ENCODE peak calls at places on chromosomes 13 and 19, in five cellular contexts. H, B, V, C and I are unnamed samples.

GRCh38 chr13:85616275-85616674 is 182.9 kb downstream of the SLITRK6 start:
- DNase-seq in V (no peak), H (no peak), B (no peak), C (no peak), I (peak; percentile 21)

GRCh38 chr13:60620611-60621395 is 223.8 kb downstream of the TDRD3 start:
- DNase-seq in C (no peak), B (no peak), V (no peak), H (no peak), I (no peak)

GRCh38 chr13:90360785-90361184 is 986.7 kb upstream of the MIR17HG start:
- DNase-seq in H (no peak), C (no peak), B (no peak), V (no peak), I (no peak)

GRCh38 chr19:33774751-33775150 is 21.9 kb upstream of the KCTD15 start:
- DNase-seq in B (no peak), V (no peak), C (no peak), H (no peak), I (no peak)

GRCh38 chr19:11963566-11964355 is 1.1 kb upstream of the ZNF763 start:
- DNase-seq in H (peak; percentile 87), C (peak; percentile 42), B (peak; percentile 93), V (peak; percentile 38), I (peak; percentile 21)

GRCh38 chr19:3983936-3984583 is 1.2 kb downstream of the EEF2 start:
- DNase-seq in C (no peak), H (no peak), V (no peak), B (no peak), I (peak; percentile 39)

GRCh38 chr19:53992815-53993214 is 1.4 kb downstream of the CACNG6 start:
- DNase-seq in C (no peak), B (no peak), V (no peak), H (no peak), I (no peak)

GRCh38 chr13:36815069-36815468 is 4.0 kb upstream of the RFXAP start:
- DNase-seq in H (no peak), B (no peak), C (no peak), V (no peak), I (no peak)

GRCh38 chr13:44107357-44108121 is 227.8 kb downstream of the LACC1 start:
- DNase-seq in C (no peak), V (no peak), H (no peak), B (no peak), I (peak; percentile 38)

GRCh38 chr19:55703790-55704215 is 28.8 kb downstream of the EPN1 start:
- DNase-seq in V (peak; percentile 28), C (peak; percentile 67), H (no peak), B (peak; percentile 79), I (no peak)

GRCh38 chr13:66922444-66922843 is 307.7 kb downstream of the PCDH9 start:
- DNase-seq in B (no peak), V (no peak), C (no peak), H (no peak), I (no peak)

GRCh38 chr19:10193666-10194499 is 870 bp downstream of the DNMT1 start:
- DNase-seq in V (no peak), H (no peak), B (no peak), C (peak; percentile 61), I (peak; percentile 63)

GRCh38 chr13:22194106-22194810 is 523.4 kb downstream of the FGF9 start:
- DNase-seq in B (no peak), V (no peak), H (no peak), C (no peak), I (no peak)

GRCh38 chr19:18317998-18318800 is 4.7 kb downstream of the LSM4 start:
- DNase-seq in C (no peak), V (no peak), H (no peak), B (no peak), I (no peak)

GRCh38 chr13:70568571-70568970 is 460.3 kb upstream of the KLHL1 start:
- DNase-seq in H (peak; percentile 52), C (peak; percentile 2), V (no peak), B (no peak), I (peak; percentile 11)

GRCh38 chr13:26227396-26227971 is 5.4 kb upstream of the RNF6 start:
- DNase-seq in B (no peak), C (no peak), H (no peak), V (no peak), I (no peak)

GRCh38 chr13:25727250-25727649 is 324.6 kb downstream of the SHISA2 start:
- DNase-seq in V (no peak), B (no peak), H (no peak), C (no peak), I (no peak)

GRCh38 chr13:38045278-38046048 is 175.9 kb upstream of the TRPC4 start:
- DNase-seq in C (no peak), V (no peak), B (peak; percentile 45), H (peak; percentile 23), I (peak; percentile 27)

GRCh38 chr19:47102561-47103135 is 10.9 kb downstream of the ZC3H4 start:
- DNase-seq in H (no peak), V (no peak), C (no peak), B (no peak), I (no peak)

GRCh38 chr13:106291006-106291405 is 244.5 kb downstream of the EFNB2 start:
- DNase-seq in B (no peak), C (no peak), H (no peak), V (no peak), I (peak; percentile 54)

GRCh38 chr19:7010722-7011593 is 10.3 kb downstream of the MBD3L2B start:
- DNase-seq in B (no peak), C (no peak), H (no peak), V (no peak), I (no peak)

GRCh38 chr13:54241719-54242118 is 1213.1 kb downstream of the OLFM4 start:
- DNase-seq in B (no peak), H (peak; percentile 66), V (no peak), C (no peak), I (no peak)

GRCh38 chr19:39971380-39971841 is 446 bp downstream of the PSMC4 start:
- DNase-seq in H (no peak), C (peak; percentile 30), B (peak; percentile 77), V (no peak), I (no peak)

GRCh38 chr19:46716672-46717033 is 261 bp downstream of the PRKD2 start:
- DNase-seq in C (no peak), H (peak; percentile 33), B (no peak), V (no peak), I (no peak)

GRCh38 chr19:16351133-16351809 is 26.6 kb downstream of the KLF2 start:
- DNase-seq in B (no peak), C (no peak), H (no peak), V (no peak), I (no peak)